ENCODE peak calls at places on chromosomes 16 and 17, in six cellular contexts. M is K562, K is HepG2, Z is GM12878, P is GM12891, N is H1. H is an unnamed sample.

GRCh38 chr17:78839173-78839761 is 1.3 kb downstream of the USP36 start:
- DNase-seq in M (peak), N (no peak), K (no peak), Z (no peak), P (no peak), H (no peak)

GRCh38 chr17:17853811-17854527 is 17.2 kb upstream of the SREBF1 start:
- DNase-seq in M (no peak), Z (no peak), K (no peak), P (no peak), N (no peak), H (no peak)

GRCh38 chr17:58706351-58707140 is 14.1 kb downstream of the RAD51C start:
- DNase-seq in P (no peak), K (no peak), M (no peak), N (no peak), Z (peak), H (no peak)

GRCh38 chr17:56026894-56027293 is 126.4 kb upstream of the ANKFN1 start:
- DNase-seq in Z (no peak), K (peak), M (no peak), N (no peak), P (no peak), H (no peak)

GRCh38 chr17:64331946-64332493 is 58.6 kb downstream of the PECAM1 start:
- DNase-seq in K (peak), N (no peak), Z (no peak), P (no peak), M (peak), H (no peak)

GRCh38 chr17:49022391-49022941 is 25.3 kb downstream of the IGF2BP1 start:
- DNase-seq in K (peak), Z (no peak), P (no peak), M (peak), N (peak), H (no peak)

GRCh38 chr16:11655655-11656054 is 12.6 kb upstream of the SNN start:
- DNase-seq in N (no peak), Z (no peak), M (no peak), K (no peak), P (no peak), H (no peak)

GRCh38 chr16:10027553-10027952 is 154.7 kb downstream of the GRIN2A start:
- DNase-seq in P (no peak), Z (no peak), M (no peak), N (no peak), K (no peak), H (no peak)

GRCh38 chr16:85824161-85825135 is 25.0 kb downstream of the COX4I1 start:
- DNase-seq in P (no peak), M (no peak), Z (no peak), N (no peak), K (no peak), H (no peak)

GRCh38 chr17:41912925-41913324 is 5.8 kb downstream of the ACLY start:
- DNase-seq in K (no peak), P (no peak), Z (no peak), N (no peak), M (no peak), H (no peak)

GRCh38 chr17:41907633-41908539 is 10.9 kb downstream of the ACLY start:
- DNase-seq in Z (no peak), K (peak), N (no peak), P (no peak), M (no peak), H (no peak)

GRCh38 chr17:41909088-41909487 is 9.7 kb downstream of the ACLY start:
- DNase-seq in M (no peak), Z (no peak), P (no peak), K (no peak), N (no peak), H (no peak)

GRCh38 chr17:41913798-41914197 is 5.0 kb downstream of the ACLY start:
- DNase-seq in N (no peak), M (no peak), Z (no peak), K (no peak), P (no peak), H (no peak)

GRCh38 chr17:41910701-41911391 is 7.9 kb downstream of the ACLY start:
- DNase-seq in Z (no peak), M (no peak), P (no peak), K (no peak), N (no peak), H (no peak)
- TF ChIP-seq TAF1 in Z (no peak), M (no peak), P (no peak), K (no peak), N (no peak), H (no peak)

GRCh38 chr17:29292071-29292991 is 1.6 kb downstream of the NUFIP2 start:
- DNase-seq in M (peak), N (no peak), P (peak), Z (no peak), K (no peak), H (peak)
- TF ChIP-seq POLR2A in M (no peak), N (peak), P (no peak), Z (peak), K (no peak), H (no peak)

DNA sequence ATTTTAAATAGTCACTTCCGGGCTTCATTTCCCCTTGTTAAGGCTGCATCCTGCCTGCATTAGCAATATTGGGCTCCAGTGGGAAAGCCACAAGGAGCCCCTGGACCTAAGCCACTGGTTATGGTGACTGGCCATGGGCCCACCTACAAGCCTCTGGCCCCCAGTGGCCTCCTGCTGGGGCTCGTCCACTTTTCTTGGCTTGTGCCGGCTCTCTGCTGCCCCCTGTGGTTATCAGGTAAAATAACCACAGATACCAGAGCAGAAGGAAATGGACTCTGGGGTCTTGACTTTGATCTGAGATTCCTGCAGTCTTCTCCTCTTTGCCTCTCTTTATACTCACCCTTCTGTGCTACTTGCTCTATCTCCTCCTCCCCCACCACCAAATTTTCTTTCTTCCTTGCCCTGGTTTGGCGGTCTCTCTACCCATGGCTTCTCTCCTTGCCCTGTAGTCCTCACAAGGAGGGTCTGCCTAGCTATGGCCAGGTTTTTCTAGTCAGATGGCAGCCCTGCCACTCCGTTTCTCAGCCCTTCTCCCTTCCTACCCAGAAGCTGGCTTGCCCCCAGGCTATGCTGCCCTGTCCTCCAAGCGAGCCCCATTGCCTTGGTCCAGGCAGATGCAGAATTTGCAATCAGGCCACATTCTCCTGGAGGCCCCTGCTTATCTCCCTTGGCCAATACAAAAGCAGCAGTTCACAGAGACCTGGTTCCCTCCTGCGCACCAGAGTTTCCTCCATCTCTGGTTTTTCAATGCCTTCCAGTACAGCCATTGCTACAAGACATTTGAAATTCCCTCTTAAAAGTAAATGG is 82.9 kb upstream of the RCVRN start:
- DNase-seq in P (peak), M (peak), N (no peak), Z (no peak), K (peak), H (peak)
- TF ChIP-seq TAF1 in P (no peak), M (no peak), N (no peak), Z (no peak), K (no peak), H (no peak)

GRCh38 chr17:3801792-3802191 is 804 bp upstream of the ITGAE start:
- DNase-seq in Z (no peak), K (no peak), M (no peak), N (no peak), P (no peak), H (no peak)

GRCh38 chr17:3801043-3801746 is at the start of gene ITGAE:
- DNase-seq in N (no peak), M (no peak), P (no peak), K (no peak), Z (no peak), H (no peak)

GRCh38 chr17:3803308-3803640 is 2.3 kb upstream of the ITGAE start:
- DNase-seq in M (no peak), N (no peak), Z (no peak), K (no peak), P (no peak), H (no peak)

GRCh38 chr17:3804503-3804931 is 3.5 kb upstream of the ITGAE start:
- DNase-seq in K (peak), M (no peak), P (no peak), N (no peak), Z (peak), H (peak)

DNA sequence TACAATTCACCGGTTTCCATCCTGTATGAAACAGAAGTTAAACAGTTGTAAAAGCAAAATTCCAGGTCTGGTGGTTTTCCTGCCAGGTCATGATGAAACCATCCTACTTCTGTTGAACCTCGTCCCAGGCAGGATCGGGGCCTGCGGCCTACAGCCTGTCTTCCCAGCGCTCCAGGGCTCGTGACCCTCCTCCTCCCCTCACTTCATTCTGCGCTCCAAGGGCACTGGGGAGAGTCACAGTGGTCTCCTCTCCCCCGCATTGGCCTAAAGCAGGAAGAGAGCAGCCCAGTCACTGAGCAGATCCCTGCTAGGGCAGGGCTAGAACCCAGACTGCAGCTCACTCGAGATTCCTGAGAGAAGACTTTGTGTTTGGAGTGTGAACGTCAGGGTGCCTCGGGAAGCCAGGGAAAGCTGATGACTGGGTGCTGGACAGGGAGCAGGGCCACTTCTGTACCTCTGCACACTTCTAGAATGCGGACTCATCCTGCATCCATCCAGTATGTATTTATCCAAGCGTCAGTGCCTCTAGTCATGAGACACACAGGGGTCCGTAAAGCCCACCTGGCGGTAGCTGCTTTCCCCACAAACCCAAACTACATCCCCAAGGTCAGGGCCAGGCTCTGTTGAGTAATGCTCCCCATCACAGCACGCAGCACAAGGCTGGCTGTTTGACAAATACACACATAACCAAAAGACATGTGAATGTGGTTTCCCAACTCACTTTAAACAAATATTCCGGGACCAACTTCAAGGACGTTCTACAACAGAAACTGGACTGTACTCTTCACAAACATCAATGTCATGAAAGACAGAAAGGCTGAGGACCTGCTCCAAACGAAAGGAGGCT is 1.7 kb upstream of the ITGAE start:
- DNase-seq in N (no peak), P (no peak), K (peak), Z (no peak), M (no peak), H (no peak)
- TF ChIP-seq POLR2A in N (no peak), P (no peak), K (peak), Z (no peak), M (no peak), H (no peak)

GRCh38 chr17:44628234-44629188 is 27.8 kb upstream of the MEIOC start:
- DNase-seq in N (peak), Z (peak), M (peak), P (no peak), K (peak), H (no peak)
- TF ChIP-seq TAF1 in N (no peak), Z (no peak), M (no peak), P (no peak), K (no peak), H (no peak)

GRCh38 chr16:67246081-67246944 is 968 bp downstream of the FHOD1 start:
- DNase-seq in M (peak), K (peak), Z (no peak), P (peak), N (peak), H (peak)
- TF ChIP-seq POLR2A in M (peak), K (peak), Z (peak), P (no peak), N (peak), H (peak)

DNA sequence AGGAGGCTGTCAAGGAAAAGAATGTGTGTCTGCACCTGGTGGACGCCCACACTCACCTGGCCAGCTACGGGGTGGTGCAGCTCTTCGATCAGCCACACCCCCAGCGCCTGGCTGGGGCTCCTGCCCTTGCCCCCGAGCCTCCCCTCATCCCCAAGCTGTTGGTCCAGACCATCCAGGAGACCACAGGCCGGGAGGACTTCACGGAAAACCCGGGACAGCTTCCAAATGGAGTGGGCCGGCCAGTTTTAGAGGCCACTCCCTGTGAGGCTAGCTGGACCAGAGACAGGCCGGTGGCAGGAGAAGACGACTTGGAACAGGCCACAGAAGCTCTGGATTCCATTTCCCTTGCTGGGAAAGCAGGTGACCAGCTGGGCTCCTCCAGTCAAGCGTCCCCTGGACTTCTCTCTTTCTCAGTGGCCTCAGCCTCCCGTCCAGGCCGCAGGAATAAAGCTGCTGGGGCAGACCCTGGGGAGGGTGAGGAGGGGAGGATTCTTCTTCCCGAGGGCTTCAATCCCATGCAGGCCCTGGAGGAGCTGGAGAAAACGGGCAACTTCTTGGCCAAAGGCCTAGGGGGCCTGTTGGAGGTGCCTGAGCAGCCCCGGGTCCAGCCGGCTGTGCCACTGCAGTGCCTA is 2.2 kb downstream of the WDR81 start:
- DNase-seq in K (no peak), Z (no peak), P (no peak), N (no peak), M (no peak), H (no peak)
- TF ChIP-seq TAF1 in K (no peak), Z (no peak), P (no peak), N (no peak), M (no peak), H (no peak)

GRCh38 chr17:7687908-7688807 is at the start of gene WRAP53:
- DNase-seq in M (peak), K (peak), Z (peak), N (peak), P (peak), H (peak)
- TF ChIP-seq POLR2A in M (peak), K (peak), Z (peak), N (no peak), P (peak), H (peak)